ENCODE peak calls at places on chromosomes 11 and 22, in six cellular contexts. H, J, P, U, E and W are unnamed samples.

GRCh38 chr11:60989108-60989650 is 17.7 kb downstream of the CD6 start:
- DNase-seq in H (no peak), J (no peak), P (no peak), U (no peak), E (no peak), W (no peak)

GRCh38 chr11:119167933-119168332 is 592 bp upstream of the NLRX1 start:
- DNase-seq in H (no peak), J (no peak), P (no peak), U (no peak), E (no peak), W (no peak)

GRCh38 chr11:2088746-2089535 is 50.2 kb downstream of the IGF2 start:
- DNase-seq in H (peak; percentile 50), J (no peak), P (no peak), U (peak; percentile 24), E (no peak), W (peak; percentile 13)

GRCh38 chr11:2745511-2745910 is 45.7 kb upstream of the KCNQ1OT1 start:
- DNase-seq in H (no peak), J (no peak), P (no peak), U (no peak), E (no peak), W (peak; percentile 6)

GRCh38 chr11:75873417-75874148 is 58.6 kb downstream of the UVRAG start:
- DNase-seq in H (no peak), J (no peak), P (no peak), U (no peak), E (no peak), W (no peak)

GRCh38 chr22:42905217-42905616 is 48.1 kb upstream of the ARFGAP3 start:
- DNase-seq in H (no peak), J (no peak), P (no peak), U (no peak), E (no peak), W (no peak)

GRCh38 chr11:60860943-60861342 is 5.2 kb upstream of the PTGDR2 start:
- DNase-seq in H (no peak), J (no peak), P (no peak), U (no peak), E (no peak), W (no peak)

GRCh38 chr11:130675456-130675855 is 227.0 kb downstream of the ADAMTS15 start:
- DNase-seq in H (no peak), J (no peak), P (no peak), U (no peak), E (peak; percentile 89), W (peak; percentile 62)

GRCh38 chr22:24506802-24507438 is 11.8 kb downstream of the UPB1 start:
- DNase-seq in H (no peak), J (peak; percentile 89), P (peak; percentile 72), U (no peak), E (no peak), W (no peak)

GRCh38 chr11:66337103-66337899 is 1.1 kb upstream of the RIN1 start:
- DNase-seq in H (no peak), J (no peak), P (no peak), U (peak; percentile 8), E (peak; percentile 23), W (no peak)

GRCh38 chr22:28547132-28547842 is 132.4 kb downstream of the TTC28 start:
- DNase-seq in H (no peak), J (no peak), P (no peak), U (no peak), E (no peak), W (no peak)

GRCh38 chr11:43904737-43905515 is 24.3 kb downstream of the ALKBH3 start:
- DNase-seq in H (no peak), J (no peak), P (no peak), U (no peak), E (peak; percentile 74), W (no peak)

GRCh38 chr22:47098121-47098520 is 335.7 kb downstream of the TBC1D22A start:
- DNase-seq in H (no peak), J (no peak), P (no peak), U (no peak), E (no peak), W (peak; percentile 35)

GRCh38 chr22:27842236-27842993 is 40.9 kb upstream of the MN1 start:
- DNase-seq in H (no peak), J (no peak), P (no peak), U (no peak), E (no peak), W (peak; percentile 20)

GRCh38 chr11:1548221-1549070 is 23.6 kb downstream of the DUSP8 start:
- DNase-seq in H (peak; percentile 75), J (peak; percentile 24), P (peak; percentile 40), U (no peak), E (peak; percentile 43), W (peak; percentile 90)

GRCh38 chr11:70131606-70132190 is 53.6 kb downstream of the ANO1 start:
- DNase-seq in H (no peak), J (no peak), P (no peak), U (no peak), E (no peak), W (no peak)

GRCh38 chr22:42720263-42721044 is at the start of gene A4GALT:
- DNase-seq in H (peak; percentile 84), J (no peak), P (no peak), U (no peak), E (no peak), W (no peak)

GRCh38 chr22:38034278-38034882 is 22.8 kb upstream of the PICK1 start:
- DNase-seq in H (peak; percentile 81), J (no peak), P (no peak), U (peak; percentile 81), E (peak; percentile 91), W (peak; percentile 93)

GRCh38 chr11:33329705-33330329 is 72.6 kb downstream of the HIPK3 start:
- DNase-seq in H (peak; percentile 50), J (peak; percentile 63), P (peak; percentile 37), U (peak; percentile 52), E (peak; percentile 65), W (peak; percentile 45)

GRCh38 chr11:122100222-122101080 is 15.6 kb downstream of the BLID start:
- DNase-seq in H (peak; percentile 22), J (no peak), P (peak; percentile 88), U (no peak), E (no peak), W (peak; percentile 79)

GRCh38 chr11:78910322-78910721 is 335.7 kb upstream of the NARS2 start:
- DNase-seq in H (no peak), J (no peak), P (no peak), U (no peak), E (no peak), W (no peak)

GRCh38 chr11:96061730-96062524 is 138.0 kb upstream of the MTMR2 start:
- DNase-seq in H (no peak), J (no peak), P (no peak), U (no peak), E (no peak), W (no peak)